ENCODE peak calls at places on chromosomes 13 and 19, in eight cellular contexts. Y is heart left ventricle, E is endothelial cell of umbilical vein, U is tibial nerve, N is uterus, H is stomach, T is IMR-90, O is gastrocnemius medialis. K is an unnamed sample.

GRCh38 chr13:101624210-101624922 is 171.9 kb downstream of the ITGBL1 start:
- DNase-seq in O (no peak), U (no peak), T (peak; percentile 11), Y (no peak), H (no peak), E (peak; percentile 83), N (no peak), K (no peak)

GRCh38 chr19:33558846-33559245 is 37.3 kb upstream of the PEPD start:
- DNase-seq in H (no peak), N (no peak), Y (no peak), U (peak; percentile 6), O (no peak), E (no peak), T (no peak), K (peak; percentile 24)

GRCh38 chr13:77896977-77897376 is 21.7 kb downstream of the EDNRB start:
- DNase-seq in H (no peak), U (no peak), O (no peak), E (peak; percentile 38), Y (no peak), N (no peak), T (no peak), K (no peak)

GRCh38 chr19:3518669-3519068 is 12.6 kb downstream of the FZR1 start:
- DNase-seq in T (no peak), N (no peak), U (no peak), H (no peak), E (no peak), O (no peak), Y (no peak), K (no peak)

GRCh38 chr13:110536006-110536693 is 25.4 kb downstream of the RAB20 start:
- DNase-seq in T (no peak), O (peak; percentile 53), H (no peak), E (no peak), N (no peak), U (peak; percentile 52), Y (peak; percentile 49), K (no peak)

GRCh38 chr13:92821324-92821723 is 405.3 kb upstream of the GPC6 start:
- DNase-seq in H (no peak), T (no peak), O (no peak), E (no peak), N (no peak), U (no peak), Y (no peak), K (no peak)

GRCh38 chr19:31705656-31706055 is 356.4 kb upstream of the TSHZ3 start:
- DNase-seq in T (no peak), N (no peak), O (no peak), H (no peak), Y (no peak), U (no peak), E (no peak), K (no peak)

GRCh38 chr19:17610384-17610783 is 54.9 kb downstream of the COLGALT1 start:
- DNase-seq in O (no peak), N (no peak), U (no peak), Y (no peak), H (no peak), T (peak; percentile 14), E (peak; percentile 14), K (no peak)

GRCh38 chr13:95643471-95643813 is 1.1 kb downstream of the DZIP1 start:
- DNase-seq in T (peak; percentile 43), O (no peak), Y (no peak), E (no peak), N (peak; percentile 22), U (no peak), H (no peak), K (no peak)

GRCh38 chr19:1406496-1406817 is 929 bp upstream of the DAZAP1 start:
- DNase-seq in T (no peak), E (no peak), O (no peak), N (no peak), H (no peak), U (no peak), Y (no peak), K (peak; percentile 72)

GRCh38 chr19:52229524-52229923 is 39.7 kb downstream of the PPP2R1A start:
- DNase-seq in E (no peak), Y (no peak), H (no peak), U (no peak), T (no peak), O (no peak), N (no peak), K (no peak)

GRCh38 chr13:73984949-73985691 is 149.1 kb downstream of the KLF12 start:
- DNase-seq in N (no peak), E (no peak), T (no peak), O (no peak), U (no peak), Y (peak; percentile 59), H (no peak), K (no peak)

DNA sequence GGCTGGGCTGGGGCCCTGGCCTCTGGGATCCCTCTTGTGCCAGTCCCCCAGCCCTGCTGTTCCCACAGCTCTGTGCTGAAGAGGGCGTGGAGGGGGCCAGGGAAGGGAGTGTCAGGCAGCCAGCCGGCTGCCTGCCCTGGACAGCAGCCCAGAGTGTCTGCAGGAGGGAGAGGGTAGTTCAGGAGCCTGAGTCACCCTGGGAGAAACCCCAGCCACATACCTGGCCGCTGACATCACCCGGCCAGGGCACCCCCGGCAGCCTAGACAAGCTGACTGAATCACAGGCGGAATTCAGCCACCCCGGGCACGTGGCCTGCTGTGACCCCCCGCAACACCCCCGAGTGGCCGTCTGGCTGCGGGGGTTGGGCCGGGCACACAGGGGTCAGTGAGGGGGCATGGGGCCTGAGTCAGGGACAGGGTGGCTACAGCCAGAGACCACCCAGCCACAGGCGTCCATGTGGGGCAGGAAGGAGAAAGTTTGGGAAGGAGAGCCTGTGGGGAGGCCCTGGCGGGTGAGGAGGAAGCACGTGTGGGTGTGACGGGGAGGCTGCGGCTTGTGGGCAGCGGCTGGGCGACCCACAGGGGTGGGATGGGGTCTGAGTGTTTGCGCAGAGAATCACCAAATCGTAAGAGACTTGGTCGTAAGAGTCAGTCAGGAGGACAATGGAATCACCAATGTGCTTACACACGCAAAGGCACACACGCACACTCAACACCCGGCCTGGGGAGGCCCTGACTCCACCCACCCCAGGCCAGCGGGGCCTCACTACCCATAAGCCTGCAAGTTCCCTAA is 11.9 kb upstream of the FOSB start:
- DNase-seq in H (peak; percentile 95), N (peak; percentile 94), E (peak; percentile 98), U (peak; percentile 68), T (peak; percentile 99), Y (peak; percentile 97), O (peak; percentile 97), K (peak; percentile 94)
- TF ChIP-seq POLR2A in H (no peak), N (no peak), E (no peak), U (no peak), T (no peak), Y (peak; percentile 24), O (no peak), K (peak; percentile 24)

GRCh38 chr13:47665041-47665440 is 336.0 kb downstream of the SUCLA2 start:
- DNase-seq in T (no peak), U (no peak), N (no peak), O (no peak), H (no peak), Y (no peak), E (no peak), K (no peak)
- TF ChIP-seq POLR2A in T (no peak), U (no peak), N (no peak), O (no peak), H (no peak), Y (no peak), E (no peak), K (no peak)

GRCh38 chr19:47106819-47107200 is 6.8 kb downstream of the ZC3H4 start:
- DNase-seq in Y (no peak), T (peak; percentile 66), H (no peak), E (no peak), U (no peak), N (no peak), O (no peak), K (no peak)

GRCh38 chr19:47109177-47109540 is 4.4 kb downstream of the ZC3H4 start:
- DNase-seq in Y (no peak), H (no peak), O (no peak), T (no peak), U (no peak), N (no peak), E (no peak), K (no peak)

GRCh38 chr19:47105874-47106273 is 7.7 kb downstream of the ZC3H4 start:
- DNase-seq in U (no peak), H (no peak), N (no peak), Y (no peak), E (no peak), T (no peak), O (no peak), K (no peak)

GRCh38 chr19:47107953-47108746 is 5.4 kb downstream of the ZC3H4 start:
- DNase-seq in Y (no peak), H (no peak), E (peak; percentile 18), T (peak; percentile 29), O (no peak), U (no peak), N (no peak), K (no peak)

GRCh38 chr19:47107201-47107952 is 6.2 kb downstream of the ZC3H4 start:
- DNase-seq in O (no peak), T (peak; percentile 45), U (no peak), E (peak; percentile 57), Y (no peak), N (no peak), H (peak; percentile 32), K (no peak)
- TF ChIP-seq POLR2A in O (no peak), T (no peak), U (no peak), E (no peak), Y (no peak), N (no peak), H (no peak), K (no peak)

DNA sequence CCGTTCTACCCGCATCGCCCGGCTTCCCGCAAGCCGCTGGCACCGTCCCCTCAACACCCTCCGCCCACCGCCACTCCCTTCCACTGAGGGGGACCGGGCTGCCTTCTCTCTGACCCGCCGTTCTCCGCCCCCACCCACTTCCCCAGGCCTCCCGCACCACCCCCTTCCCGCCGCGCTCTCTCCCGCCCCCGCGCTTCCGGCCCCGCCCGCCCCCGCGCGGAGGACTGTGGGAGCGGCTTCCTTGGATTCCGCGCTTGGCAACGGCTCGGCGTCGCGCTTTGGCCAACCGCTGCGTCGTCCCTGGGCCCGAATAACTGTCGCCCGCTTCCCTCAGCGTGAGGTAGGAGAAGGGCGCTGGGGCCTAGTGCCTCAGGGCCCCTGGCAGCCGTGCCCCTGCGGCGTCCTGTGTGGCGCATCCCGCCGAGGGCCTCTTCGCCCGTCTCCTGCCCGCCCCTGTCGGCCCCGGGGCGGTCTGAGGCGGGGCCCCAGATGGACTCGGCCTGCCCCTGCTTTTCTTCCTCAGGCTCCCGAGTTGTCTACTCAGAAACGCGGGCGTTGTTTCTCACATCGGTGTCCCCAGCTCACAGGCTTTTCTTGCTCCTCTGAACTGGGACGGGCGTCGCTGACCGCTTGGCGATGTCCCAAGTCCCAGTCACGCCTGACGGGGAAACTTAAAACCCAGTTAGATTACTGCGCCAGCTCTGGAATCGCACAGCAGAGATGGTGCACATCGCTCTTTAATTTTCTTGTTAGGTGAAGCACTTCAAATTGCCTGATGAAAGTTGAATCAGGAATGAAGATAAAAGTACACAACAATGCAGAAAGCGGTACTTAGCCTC is at the start of gene IFT88:
- DNase-seq in O (peak; percentile 81), H (peak; percentile 89), E (peak; percentile 90), T (peak; percentile 85), Y (peak; percentile 93), N (peak; percentile 88), U (peak; percentile 78), K (peak; percentile 85)
- TF ChIP-seq POLR2A in O (peak; percentile 51), H (no peak), E (peak; percentile 57), T (peak; percentile 84), Y (no peak), N (peak; percentile 34), U (no peak), K (peak; percentile 28)

K was measured in prostate gland.